ENCODE peak calls at places on chromosomes 12 and 14, in four cellular contexts. C, D, L and J are unnamed samples.

GRCh38 chr12:93683410-93683809 is 6.2 kb downstream of the CRADD start:
- DNase-seq in C (no peak), D (no peak), L (no peak), J (no peak)

GRCh38 chr14:21098134-21098891 is at the start of gene ZNF219:
- DNase-seq in L (peak; percentile 74), C (no peak), D (peak; percentile 78), J (no peak)

GRCh38 chr12:79988368-79988767 is 53.5 kb upstream of the PPP1R12A start:
- DNase-seq in D (no peak), C (no peak), L (no peak), J (no peak)

GRCh38 chr14:62066304-62066703 is 304.1 kb downstream of the SNAPC1 start:
- DNase-seq in D (no peak), C (no peak), L (no peak), J (no peak)

GRCh38 chr14:65824285-65824977 is 411.9 kb downstream of the FUT8 start:
- DNase-seq in C (peak; percentile 34), D (peak; percentile 64), L (peak; percentile 57), J (peak; percentile 65)

GRCh38 chr12:64097346-64098105 is 124.6 kb downstream of the KICS2 start:
- DNase-seq in L (no peak), C (no peak), D (no peak), J (no peak)

GRCh38 chr14:53692451-53693330 is 263.9 kb downstream of the BMP4 start:
- DNase-seq in D (no peak), C (no peak), L (no peak), J (no peak)

GRCh38 chr14:68733086-68733621 is 59.7 kb downstream of the ZFP36L1 start:
- DNase-seq in C (peak; percentile 55), D (no peak), L (no peak), J (no peak)

GRCh38 chr14:32419429-32419828 is 90.3 kb downstream of the AKAP6 start:
- DNase-seq in C (no peak), D (no peak), L (no peak), J (no peak)

GRCh38 chr12:19893514-19893913 is 454.2 kb downstream of the AEBP2 start:
- DNase-seq in D (no peak), L (no peak), C (no peak), J (no peak)

GRCh38 chr14:54566410-54567223 is at the start of gene SAMD4A:
- DNase-seq in D (peak; percentile 37), L (peak; percentile 48), C (no peak), J (peak; percentile 61)

GRCh38 chr14:103281496-103282231 is 52.4 kb upstream of the EIF5 start:
- DNase-seq in D (no peak), C (no peak), L (peak; percentile 49), J (peak; percentile 66)

GRCh38 chr14:33435911-33436310 is 497.2 kb downstream of the NPAS3 start:
- DNase-seq in L (no peak), C (no peak), D (no peak), J (no peak)

GRCh38 chr12:113327000-113327399 is 7.9 kb downstream of the SLC8B1 start:
- DNase-seq in D (no peak), C (no peak), L (no peak), J (no peak)

GRCh38 chr12:121222847-121223246 is 12.9 kb downstream of the P2RX4 start:
- DNase-seq in L (no peak), D (no peak), C (no peak), J (no peak)

GRCh38 chr12:112967306-112967705 is 11.0 kb upstream of the OAS2 start:
- DNase-seq in C (no peak), D (no peak), L (no peak), J (no peak)

GRCh38 chr12:117027251-117028086 is 71.7 kb downstream of the TESC start:
- DNase-seq in L (no peak), C (no peak), D (no peak), J (no peak)

GRCh38 chr12:116513944-116514343 is 45.2 kb upstream of the MAP1LC3B2 start:
- DNase-seq in L (no peak), C (no peak), D (no peak), J (no peak)

GRCh38 chr12:38158428-38159091 is 158.0 kb upstream of the ALG10B start:
- DNase-seq in L (no peak), C (no peak), D (no peak), J (no peak)

GRCh38 chr12:4909734-4910501 is at the start of gene KCNA1:
- DNase-seq in D (no peak), L (no peak), C (no peak), J (peak; percentile 38)

GRCh38 chr14:97626088-97626487 is 828.9 kb downstream of the VRK1 start:
- DNase-seq in L (no peak), D (no peak), C (no peak), J (no peak)

GRCh38 chr14:68841030-68841809 is 48.4 kb upstream of the ZFP36L1 start:
- DNase-seq in L (no peak), D (no peak), C (no peak), J (no peak)

GRCh38 chr12:116156614-116157013 is 120.9 kb downstream of the MED13L start:
- DNase-seq in L (no peak), C (no peak), D (no peak), J (no peak)

GRCh38 chr12:54984602-54985376 is at the start of gene TESPA1:
- DNase-seq in D (no peak), L (no peak), C (peak; percentile 90), J (no peak)

GRCh38 chr12:16515666-16516065 is 90.3 kb downstream of the LMO3 start:
- DNase-seq in L (no peak), C (no peak), D (no peak), J (no peak)

GRCh38 chr12:110100315-110100970 is 23.7 kb upstream of the IFT81 start:
- DNase-seq in D (peak; percentile 64), L (peak; percentile 70), C (peak; percentile 93), J (peak; percentile 68)

GRCh38 chr12:119807380-119807779 is 69.7 kb downstream of the CIT start:
- DNase-seq in L (no peak), C (no peak), D (no peak), J (no peak)

GRCh38 chr12:106709068-106709511 is 65.4 kb upstream of the RIC8B start:
- DNase-seq in D (no peak), C (no peak), L (no peak), J (peak; percentile 34)

GRCh38 chr12:31002999-31003398 is 70.7 kb upstream of the DDX11 start:
- DNase-seq in L (no peak), D (no peak), C (peak; percentile 23), J (no peak)

GRCh38 chr12:81083906-81084513 is 6.1 kb downstream of the ACSS3 start:
- DNase-seq in L (no peak), C (no peak), D (no peak), J (no peak)

GRCh38 chr12:78403681-78404080 is 460.9 kb upstream of the SYT1 start:
- DNase-seq in L (no peak), C (no peak), D (no peak), J (no peak)

GRCh38 chr14:26820101-26820500 is 222.3 kb upstream of the NOVA1 start:
- DNase-seq in C (no peak), D (no peak), L (no peak), J (peak; percentile 26)

GRCh38 chr12:114384746-114385145 is 21.2 kb downstream of the TBX5 start:
- DNase-seq in L (no peak), D (no peak), C (no peak), J (no peak)

GRCh38 chr12:106089935-106090334 is 48.8 kb downstream of the NUAK1 start:
- DNase-seq in C (no peak), D (no peak), L (no peak), J (no peak)

GRCh38 chr12:16012086-16012485 is 101.0 kb downstream of the DERA start:
- DNase-seq in D (no peak), C (no peak), L (no peak), J (no peak)

GRCh38 chr14:55416866-55417265 is 5.2 kb upstream of the ATG14 start:
- DNase-seq in D (peak; percentile 35), L (no peak), C (no peak), J (peak; percentile 30)

GRCh38 chr12:1592444-1593231 is 1.7 kb downstream of the FBXL14 start:
- DNase-seq in L (no peak), C (no peak), D (peak; percentile 42), J (peak; percentile 28)

GRCh38 chr12:109951136-109951535 is 45.0 kb downstream of the GIT2 start:
- DNase-seq in D (no peak), C (no peak), L (no peak), J (no peak)

GRCh38 chr14:58864751-58865519 is 227.2 kb downstream of the DACT1 start:
- DNase-seq in L (no peak), C (no peak), D (no peak), J (no peak)

GRCh38 chr14:58866386-58866785 is 228.6 kb downstream of the DACT1 start:
- DNase-seq in C (no peak), D (no peak), L (no peak), J (no peak)

GRCh38 chr14:58862421-58862820 is 224.7 kb downstream of the DACT1 start:
- DNase-seq in L (no peak), D (no peak), C (no peak), J (no peak)

GRCh38 chr14:58863576-58864345 is 226.0 kb downstream of the DACT1 start:
- DNase-seq in D (no peak), C (no peak), L (no peak), J (no peak)

GRCh38 chr14:58865520-58866281 is 227.9 kb downstream of the DACT1 start:
- DNase-seq in D (no peak), C (no peak), L (no peak), J (no peak)
- TF ChIP-seq FOXK2 in D (no peak), C (no peak), L (no peak), J (no peak)

DNA sequence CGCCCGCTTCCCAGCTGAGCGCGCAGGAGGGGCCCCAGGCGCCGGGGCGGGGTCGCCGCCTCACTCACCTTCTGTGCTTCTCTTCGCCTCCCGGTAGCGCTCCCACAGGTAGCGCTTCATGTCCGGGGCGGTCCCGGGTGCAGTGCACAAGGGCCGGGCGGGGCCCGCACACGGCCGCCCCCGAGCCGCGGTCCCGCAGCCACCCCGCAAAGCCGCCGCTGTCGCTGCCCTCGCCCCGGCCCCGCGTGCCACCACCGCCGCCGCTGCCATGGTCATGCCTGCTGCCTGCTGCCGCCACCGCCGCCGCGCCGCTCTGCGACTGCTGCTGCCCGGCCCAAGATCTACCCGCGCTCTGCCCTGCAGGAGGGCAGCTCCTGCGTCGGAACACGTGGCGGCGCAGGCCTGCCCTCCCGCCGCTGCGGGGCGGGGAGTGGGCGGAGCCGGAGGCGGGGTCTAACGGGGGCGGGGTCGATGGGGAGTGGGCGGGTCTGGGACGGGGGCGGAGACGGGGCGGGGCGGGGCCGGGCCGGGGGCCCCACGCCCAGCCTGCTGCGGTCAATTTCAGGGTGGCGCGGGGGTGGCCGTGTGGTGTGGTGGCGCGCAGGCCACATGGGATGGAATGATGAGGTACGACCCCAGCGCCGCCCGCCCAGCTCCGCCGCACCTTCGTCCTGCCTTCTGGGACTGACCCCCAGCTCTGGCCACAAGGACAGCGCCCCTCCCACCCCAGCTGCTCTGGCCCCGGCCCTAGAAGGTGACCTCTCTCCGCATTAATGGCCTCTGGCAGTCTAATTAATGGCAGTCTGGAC is at the start of gene NT5DC3:
- DNase-seq in C (peak; percentile 37), D (peak; percentile 93), L (peak; percentile 63), J (peak; percentile 94)
- TF ChIP-seq FOXK2 in C (no peak), D (no peak), L (no peak), J (no peak)

DNA sequence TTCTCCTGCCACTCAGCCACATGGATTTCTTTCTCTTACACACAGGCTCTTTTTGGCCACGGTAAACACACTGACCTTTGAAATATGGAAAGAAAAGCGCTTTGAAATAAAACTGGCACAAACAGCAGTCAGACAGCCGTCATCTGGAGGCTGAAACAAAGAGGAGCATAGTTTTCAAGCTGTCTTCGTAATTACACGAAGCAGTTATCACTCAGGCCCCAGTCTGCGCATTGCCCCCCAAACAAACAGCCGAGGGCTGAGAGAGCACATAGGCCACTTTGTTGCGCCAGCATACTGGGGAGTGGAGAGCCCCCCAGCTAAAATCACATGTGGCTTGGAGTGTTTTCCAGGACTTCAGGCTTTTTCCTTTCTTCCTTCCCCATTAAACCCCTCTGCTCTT is 142.9 kb upstream of the BTG1 start:
- DNase-seq in L (no peak), C (no peak), D (no peak), J (no peak)
- TF ChIP-seq FOXK2 in L (no peak), C (no peak), D (no peak), J (no peak)

GRCh38 chr12:6703631-6704030 is 3.0 kb upstream of the PIANP start:
- DNase-seq in D (peak; percentile 21), L (peak; percentile 31), C (no peak), J (no peak)
- TF ChIP-seq FOXK2 in D (no peak), L (no peak), C (no peak), J (no peak)